ENCODE peak calls at places on chromosomes 12 and 14, in six cellular contexts. P, C, Y, N, L and T are unnamed samples.

GRCh38 chr12:48980389-48980952 is 2.3 kb downstream of the WNT1 start:
- DNase-seq in P (no peak), C (no peak), Y (no peak), N (no peak), L (no peak), T (no peak)

GRCh38 chr14:34951286-34951685 is 31.5 kb upstream of the SRP54 start:
- DNase-seq in P (no peak), C (peak), Y (peak), N (no peak), L (no peak), T (no peak)

GRCh38 chr12:113253532-113254285 is 32.4 kb downstream of the TPCN1 start:
- DNase-seq in P (no peak), C (no peak), Y (no peak), N (no peak), L (no peak), T (no peak)

GRCh38 chr14:75880512-75880911 is 101.3 kb downstream of the TGFB3 start:
- DNase-seq in P (no peak), C (no peak), Y (no peak), N (no peak), L (no peak), T (no peak)

GRCh38 chr12:107402041-107403022 is 283.3 kb upstream of the PWP1 start:
- DNase-seq in P (no peak), C (peak), Y (peak), N (peak), L (peak), T (no peak)

GRCh38 chr12:12645485-12645884 is 33.8 kb downstream of the CREBL2 start:
- DNase-seq in P (no peak), C (peak), Y (peak), N (peak), L (peak), T (no peak)

GRCh38 chr12:6345319-6346071 is 3.6 kb upstream of the TNFRSF1A start:
- DNase-seq in P (peak), C (peak), Y (peak), N (peak), L (no peak), T (peak)

GRCh38 chr12:119807380-119807779 is 69.7 kb downstream of the CIT start:
- DNase-seq in P (no peak), C (no peak), Y (no peak), N (no peak), L (no peak), T (no peak)

GRCh38 chr14:68089146-68089715 is 269.7 kb downstream of the RAD51B start:
- DNase-seq in P (no peak), C (peak), Y (peak), N (peak), L (no peak), T (no peak)

GRCh38 chr12:30753761-30754382 is 879 bp downstream of the CAPRIN2 start:
- DNase-seq in P (no peak), C (peak), Y (peak), N (peak), L (no peak), T (no peak)

GRCh38 chr12:6958609-6959375 is 7.6 kb downstream of the PTPN6 start:
- DNase-seq in P (no peak), C (no peak), Y (no peak), N (no peak), L (no peak), T (no peak)

GRCh38 chr14:49966971-49967630 is 74.2 kb downstream of the ARF6 start:
- DNase-seq in P (no peak), C (no peak), Y (peak), N (no peak), L (no peak), T (no peak)

GRCh38 chr12:53805067-53805466 is 53.3 kb upstream of the CISTR start:
- DNase-seq in P (no peak), C (peak), Y (peak), N (peak), L (no peak), T (no peak)

GRCh38 chr14:44820230-44820964 is 141.3 kb downstream of the KLHL28 start:
- DNase-seq in P (no peak), C (no peak), Y (no peak), N (peak), L (no peak), T (no peak)

GRCh38 chr14:69694730-69695663 is 71.9 kb upstream of the SRSF5 start:
- DNase-seq in P (no peak), C (peak), Y (peak), N (no peak), L (no peak), T (no peak)

GRCh38 chr12:62643470-62643869 is 176.8 kb downstream of the MON2 start:
- DNase-seq in P (no peak), C (no peak), Y (peak), N (peak), L (no peak), T (no peak)

GRCh38 chr14:101358726-101359125 is 202.6 kb upstream of the DIO3 start:
- DNase-seq in P (no peak), C (no peak), Y (no peak), N (no peak), L (no peak), T (no peak)

GRCh38 chr12:131425468-131425867 is 285.4 kb upstream of the SFSWAP start:
- DNase-seq in P (no peak), C (no peak), Y (no peak), N (no peak), L (no peak), T (no peak)

GRCh38 chr14:35400707-35401421 is 3.7 kb downstream of the NFKBIA start:
- DNase-seq in P (no peak), C (peak), Y (no peak), N (peak), L (no peak), T (no peak)

GRCh38 chr12:46983959-46984833 is 95.2 kb upstream of the PCED1B start:
- DNase-seq in P (no peak), C (peak), Y (peak), N (peak), L (no peak), T (no peak)

GRCh38 chr12:25715147-25715546 is 162.1 kb upstream of the LMNTD1 start:
- DNase-seq in P (no peak), C (no peak), Y (peak), N (no peak), L (no peak), T (no peak)

GRCh38 chr14:101043891-101044290 is 140.4 kb upstream of the RTL1 start:
- DNase-seq in P (no peak), C (no peak), Y (no peak), N (no peak), L (no peak), T (no peak)

GRCh38 chr12:49093746-49094103 is 876 bp downstream of the DHH start:
- DNase-seq in P (peak), C (no peak), Y (no peak), N (no peak), L (no peak), T (no peak)

GRCh38 chr14:69275331-69275730 is 15.4 kb downstream of the GALNT16 start:
- DNase-seq in P (no peak), C (no peak), Y (no peak), N (no peak), L (no peak), T (no peak)

GRCh38 chr12:130633771-130634170 is 82.3 kb downstream of the RIMBP2 start:
- DNase-seq in P (no peak), C (no peak), Y (no peak), N (no peak), L (no peak), T (no peak)

GRCh38 chr12:45192041-45192695 is 23.7 kb upstream of the ANO6 start:
- DNase-seq in P (no peak), C (peak), Y (peak), N (peak), L (no peak), T (no peak)

GRCh38 chr12:106127289-106128126 is 11.2 kb downstream of the NUAK1 start:
- DNase-seq in P (no peak), C (no peak), Y (peak), N (peak), L (no peak), T (no peak)

GRCh38 chr12:66755727-66756395 is 77.0 kb upstream of the GRIP1 start:
- DNase-seq in P (no peak), C (no peak), Y (no peak), N (no peak), L (no peak), T (no peak)

GRCh38 chr12:4307593-4308333 is 13.2 kb upstream of the TIGAR start:
- DNase-seq in P (peak), C (peak), Y (peak), N (peak), L (peak), T (no peak)

GRCh38 chr12:31106101-31106803 is 32.6 kb downstream of the DDX11 start:
- DNase-seq in P (no peak), C (no peak), Y (no peak), N (no peak), L (no peak), T (no peak)

GRCh38 chr12:46410495-46410894 is 37.9 kb upstream of the SLC38A2 start:
- DNase-seq in P (no peak), C (no peak), Y (no peak), N (no peak), L (no peak), T (no peak)

DNA sequence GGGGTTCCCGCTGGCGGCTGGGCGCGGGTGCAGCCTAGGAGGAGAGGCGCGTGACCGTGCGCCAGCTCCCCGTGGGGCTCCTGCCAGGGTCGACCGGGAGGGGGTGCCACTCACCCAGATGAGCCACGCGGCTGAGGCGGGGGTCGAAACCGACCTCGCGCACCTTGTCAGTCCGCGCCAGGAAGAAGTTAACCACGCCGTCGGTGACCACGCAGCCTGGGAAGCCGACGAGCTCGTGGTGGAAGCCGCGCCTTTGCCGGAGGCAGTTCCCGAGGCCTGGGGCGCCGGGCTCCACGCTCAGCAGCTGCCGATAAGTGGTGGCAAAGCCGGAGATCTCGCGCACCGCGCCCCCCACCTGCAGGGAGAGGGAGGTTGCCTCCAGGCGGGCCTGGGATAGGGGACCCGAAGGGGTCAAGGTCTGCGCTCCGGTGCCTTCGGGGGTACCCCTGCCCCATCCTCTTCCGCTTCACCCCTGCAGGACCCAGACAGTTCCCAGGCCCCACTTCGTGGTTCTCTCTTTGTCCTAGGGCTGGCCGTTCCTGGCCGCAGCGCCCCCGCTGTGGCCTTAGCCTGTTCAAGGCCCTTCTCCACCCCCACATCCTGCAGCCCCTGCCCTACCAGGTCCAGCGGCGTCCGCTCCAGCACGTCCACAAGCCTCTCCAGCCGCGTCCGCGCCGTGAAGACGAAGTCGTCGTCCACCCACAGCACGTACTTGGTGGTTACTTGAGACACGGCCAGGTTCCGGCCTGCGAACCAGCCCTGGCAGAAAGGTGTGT is 5.3 kb downstream of the B4GALNT1 start:
- DNase-seq in P (no peak), C (no peak), Y (no peak), N (no peak), L (no peak), T (no peak)
- H3K27ac ChIP-seq in P (no peak), C (no peak), Y (no peak), N (no peak), L (no peak), T (no peak)

GRCh38 chr14:52877628-52878027 is 73.2 kb downstream of the FERMT2 start:
- DNase-seq in P (no peak), C (peak), Y (peak), N (peak), L (no peak), T (no peak)

GRCh38 chr14:52876806-52877205 is 74.0 kb downstream of the FERMT2 start:
- DNase-seq in P (no peak), C (no peak), Y (no peak), N (no peak), L (no peak), T (no peak)

GRCh38 chr14:52874389-52874788 is 76.5 kb downstream of the FERMT2 start:
- DNase-seq in P (no peak), C (no peak), Y (no peak), N (no peak), L (no peak), T (no peak)

GRCh38 chr14:52875707-52876106 is 75.1 kb downstream of the FERMT2 start:
- DNase-seq in P (no peak), C (peak), Y (no peak), N (no peak), L (no peak), T (no peak)

DNA sequence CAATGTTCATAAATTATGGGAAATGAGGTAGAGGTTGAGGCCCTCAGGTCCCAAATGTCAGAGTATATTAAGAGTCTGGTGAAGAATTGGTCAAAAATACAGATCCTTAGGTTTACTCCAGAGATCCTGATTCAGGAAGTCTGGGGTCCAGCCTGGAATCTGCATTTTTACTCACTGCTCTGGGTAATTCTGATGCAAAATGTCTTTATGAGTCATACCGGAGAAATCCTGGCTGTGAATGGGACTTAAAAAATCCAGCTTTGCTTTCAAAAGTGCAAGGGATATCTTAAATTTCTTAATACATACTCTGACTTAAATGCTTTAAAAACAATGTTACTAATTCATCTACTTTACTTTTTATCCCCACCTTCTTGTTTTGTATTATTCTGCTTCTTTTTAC is 74.5 kb downstream of the FERMT2 start:
- DNase-seq in P (no peak), C (peak), Y (peak), N (peak), L (no peak), T (no peak)
- H3K27ac ChIP-seq in P (no peak), C (no peak), Y (peak), N (no peak), L (no peak), T (peak)

DNA sequence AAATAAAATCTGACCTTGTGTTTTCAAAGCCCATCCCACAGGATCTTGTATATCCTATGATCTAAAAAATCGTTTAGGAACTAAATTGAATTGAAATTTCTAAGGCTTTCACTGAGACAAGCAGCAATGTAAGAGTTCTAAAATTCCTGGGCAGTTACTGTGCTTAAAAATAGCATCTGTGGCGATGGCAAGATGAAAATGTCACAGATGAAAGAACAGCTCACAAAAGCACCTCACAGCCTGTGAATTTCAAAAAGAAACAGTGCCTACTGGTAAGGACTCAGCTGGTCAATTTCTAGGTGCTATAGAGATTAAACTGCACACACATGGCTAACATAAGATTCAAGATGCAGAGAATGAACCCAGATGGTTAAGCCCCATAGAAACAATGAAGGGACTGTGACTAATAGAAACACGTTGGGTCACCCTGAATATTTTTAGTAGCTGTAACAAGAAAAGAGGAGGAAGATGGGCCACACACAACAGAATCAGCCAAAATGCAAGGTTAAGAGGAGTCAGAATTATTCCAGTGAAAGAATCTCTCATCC is 12.0 kb upstream of the IL26 start:
- DNase-seq in P (no peak), C (no peak), Y (peak), N (no peak), L (no peak), T (no peak)
- H3K27ac ChIP-seq in P (peak), C (peak), Y (no peak), N (no peak), L (no peak), T (no peak)

GRCh38 chr12:3218846-3219632 is 141.9 kb downstream of the TSPAN9 start:
- DNase-seq in P (no peak), C (no peak), Y (no peak), N (no peak), L (no peak), T (no peak)
- H3K27ac ChIP-seq in P (peak), C (peak), Y (peak), N (no peak), L (no peak), T (peak)

DNA sequence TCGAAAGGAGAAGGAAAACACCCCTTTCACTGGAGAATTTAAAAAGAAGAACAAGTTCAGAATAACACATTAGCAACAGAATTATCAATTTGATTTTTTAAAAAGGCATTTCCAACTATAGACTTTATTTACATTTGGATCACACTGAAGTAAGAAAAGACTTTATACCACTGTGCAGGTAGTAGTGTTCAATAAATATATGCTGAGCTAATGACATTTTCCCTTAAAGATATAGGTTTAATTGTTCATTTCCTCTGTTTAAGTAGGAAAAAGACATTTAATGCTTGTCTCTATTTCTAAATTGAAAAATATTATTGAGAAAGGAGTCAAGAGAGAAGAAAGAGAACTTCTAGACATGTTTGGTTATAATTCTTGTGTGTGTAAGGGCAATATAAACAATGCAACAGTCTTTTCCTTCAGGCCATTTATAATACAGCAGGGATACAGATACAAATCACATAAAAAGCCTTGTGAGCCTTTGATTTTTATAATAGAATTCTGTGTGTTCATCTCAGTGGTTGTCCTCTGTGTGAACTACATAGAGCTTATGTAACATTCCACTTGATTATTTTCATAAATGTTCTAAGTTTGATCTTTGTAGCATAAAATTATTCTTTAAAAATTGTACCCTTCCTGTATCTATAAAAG is 48.7 kb upstream of the PZP start:
- DNase-seq in P (no peak), C (no peak), Y (no peak), N (no peak), L (no peak), T (no peak)
- H3K27ac ChIP-seq in P (no peak), C (no peak), Y (no peak), N (no peak), L (no peak), T (no peak)